ENCODE peak calls at places on chromosomes 1 and 21, in four cellular contexts. V is Peyer's patch, A is left ventricle myocardium inferior, P is fibroblast of lung. W is an unnamed sample.

GRCh38 chr1:8174807-8175206 is 143.1 kb upstream of the SLC45A1 start:
- DNase-seq in V (peak), A (no peak), P (no peak), W (no peak)

GRCh38 chr1:32989160-32989894 is 24.7 kb upstream of the RNF19B start:
- DNase-seq in V (no peak), A (peak), P (peak), W (peak)

GRCh38 chr1:223765036-223765718 is 52.8 kb downstream of the CAPN2 start:
- DNase-seq in V (no peak), A (peak), P (peak), W (peak)

GRCh38 chr1:219954736-219955421 is 26.5 kb upstream of the SLC30A10 start:
- DNase-seq in V (no peak), A (no peak), P (no peak), W (no peak)

GRCh38 chr1:20164694-20165202 is 21.1 kb upstream of the UBXN10 start:
- DNase-seq in V (no peak), A (peak), P (no peak), W (no peak)

GRCh38 chr1:209601809-209602657 is 18.5 kb downstream of the CAMK1G start:
- DNase-seq in V (no peak), A (no peak), P (peak), W (peak)

GRCh38 chr1:59367269-59368006 is 70.5 kb downstream of the FGGY start:
- DNase-seq in V (peak), A (peak), P (peak), W (peak)

GRCh38 chr1:157274698-157275534 is 136.7 kb upstream of the ETV3 start:
- DNase-seq in V (no peak), A (no peak), P (peak), W (peak)

GRCh38 chr21:40120944-40121575 is 253.8 kb downstream of the PCP4 start:
- DNase-seq in V (no peak), A (no peak), P (peak), W (peak)

GRCh38 chr1:64572222-64572900 is 102.4 kb downstream of the CACHD1 start:
- DNase-seq in V (no peak), A (no peak), P (no peak), W (no peak)

GRCh38 chr1:204128964-204129896 is 22.6 kb downstream of the ETNK2 start:
- DNase-seq in V (peak), A (peak), P (peak), W (peak)

GRCh38 chr1:99049745-99050144 is 45.1 kb upstream of the PLPPR5 start:
- DNase-seq in V (no peak), A (no peak), P (no peak), W (no peak)

GRCh38 chr1:228511539-228512445 is 24.6 kb downstream of the RNF187 start:
- DNase-seq in V (no peak), A (no peak), P (no peak), W (no peak)

GRCh38 chr1:62841587-62842169 is 57.7 kb downstream of the ATG4C start:
- DNase-seq in V (no peak), A (no peak), P (peak), W (peak)

GRCh38 chr1:78176448-78176847 is 130.7 kb downstream of the GIPC2 start:
- DNase-seq in V (no peak), A (no peak), P (peak), W (peak)

GRCh38 chr1:154557939-154558609 is 388 bp downstream of the UBE2Q1 start:
- DNase-seq in V (peak), A (peak), P (peak), W (no peak)

GRCh38 chr1:179264506-179264905 is 29.1 kb upstream of the SOAT1 start:
- DNase-seq in V (no peak), A (no peak), P (peak), W (no peak)

GRCh38 chr1:168609133-168609715 is 32.8 kb downstream of the XCL1 start:
- DNase-seq in V (no peak), A (peak), P (peak), W (no peak)

GRCh38 chr21:45994738-45995685 is 13.4 kb downstream of the COL6A1 start:
- DNase-seq in V (peak), A (peak), P (no peak), W (no peak)

GRCh38 chr1:235199441-235199840 is 38.4 kb upstream of the RBM34 start:
- DNase-seq in V (no peak), A (no peak), P (peak), W (peak)

GRCh38 chr1:93581917-93582850 is 99.5 kb downstream of the BCAR3 start:
- DNase-seq in V (no peak), A (no peak), P (no peak), W (no peak)

GRCh38 chr1:174998569-174999215 is 1.1 kb upstream of the CACYBP start:
- DNase-seq in V (no peak), A (no peak), P (peak), W (no peak)

GRCh38 chr1:62588000-62588399 is 9.3 kb upstream of the ANGPTL3 start:
- DNase-seq in V (no peak), A (no peak), P (peak), W (peak)

GRCh38 chr1:82395450-82395849 is 594.7 kb downstream of the ADGRL2 start:
- DNase-seq in V (no peak), A (no peak), P (no peak), W (no peak)

GRCh38 chr1:27000817-27001460 is 7.4 kb downstream of the TRNP1 start:
- DNase-seq in V (no peak), A (no peak), P (peak), W (peak)

GRCh38 chr21:35043549-35043948 is 5.6 kb downstream of the RUNX1 start:
- DNase-seq in V (no peak), A (no peak), P (no peak), W (no peak)

GRCh38 chr1:178541829-178542553 is 29.1 kb downstream of the TEX35 start:
- DNase-seq in V (peak), A (no peak), P (peak), W (no peak)

GRCh38 chr1:205330161-205330560 is 8.6 kb upstream of the NUAK2 start:
- DNase-seq in V (no peak), A (no peak), P (no peak), W (no peak)

GRCh38 chr1:9827558-9828185 is 3.9 kb upstream of the CLSTN1 start:
- DNase-seq in V (no peak), A (no peak), P (no peak), W (no peak)

GRCh38 chr21:45921917-45922316 is 59.7 kb upstream of the COL6A1 start:
- DNase-seq in V (no peak), A (no peak), P (no peak), W (no peak)

GRCh38 chr1:227890451-227891222 is 57.1 kb downstream of the WNT9A start:
- DNase-seq in V (peak), A (no peak), P (no peak), W (no peak)

GRCh38 chr1:221272940-221273339 is 393.7 kb downstream of the HLX start:
- DNase-seq in V (no peak), A (no peak), P (no peak), W (no peak)

GRCh38 chr1:147549526-147549925 is 8.2 kb downstream of the BCL9 start:
- DNase-seq in V (no peak), A (no peak), P (no peak), W (no peak)

GRCh38 chr1:114316204-114316603 is 162.5 kb upstream of the SYT6 start:
- DNase-seq in V (no peak), A (no peak), P (no peak), W (no peak)

GRCh38 chr1:84780000-84780716 is 89.9 kb upstream of the SSX2IP start:
- DNase-seq in V (no peak), A (no peak), P (peak), W (no peak)

GRCh38 chr1:208975456-208975855 is 608.1 kb upstream of the CAMK1G start:
- DNase-seq in V (no peak), A (no peak), P (no peak), W (no peak)

GRCh38 chr1:59971464-59971911 is 44.9 kb upstream of the CYP2J2 start:
- DNase-seq in V (peak), A (peak), P (peak), W (peak)

GRCh38 chr1:75908717-75909152 is 23.5 kb downstream of the ASB17 start:
- DNase-seq in V (no peak), A (no peak), P (peak), W (peak)
- TF ChIP-seq CTCF in V (peak), A (no peak), P (peak), W (peak)

DNA sequence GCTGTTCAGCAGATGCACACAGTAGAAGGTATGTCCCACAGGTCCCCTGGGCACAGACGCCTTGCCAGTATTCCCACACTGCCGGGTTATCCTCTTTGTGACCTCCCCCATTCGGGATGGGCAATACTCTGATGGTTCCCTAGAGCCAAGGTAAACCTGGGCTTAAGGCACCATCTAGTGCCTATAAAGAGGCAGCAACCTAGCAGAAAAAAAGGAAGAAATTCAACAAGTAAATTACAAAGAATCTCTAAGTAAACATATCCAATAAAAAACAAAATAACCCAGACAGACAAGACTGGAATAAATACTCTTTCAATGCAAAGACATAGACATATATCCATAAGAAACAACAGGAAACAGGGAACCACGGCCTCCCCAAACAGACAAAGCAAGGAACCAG is 39.4 kb downstream of the HSF2BP start:
- DNase-seq in V (no peak), A (no peak), P (no peak), W (no peak)
- TF ChIP-seq CTCF in V (peak), A (no peak), P (no peak), W (no peak)

DNA sequence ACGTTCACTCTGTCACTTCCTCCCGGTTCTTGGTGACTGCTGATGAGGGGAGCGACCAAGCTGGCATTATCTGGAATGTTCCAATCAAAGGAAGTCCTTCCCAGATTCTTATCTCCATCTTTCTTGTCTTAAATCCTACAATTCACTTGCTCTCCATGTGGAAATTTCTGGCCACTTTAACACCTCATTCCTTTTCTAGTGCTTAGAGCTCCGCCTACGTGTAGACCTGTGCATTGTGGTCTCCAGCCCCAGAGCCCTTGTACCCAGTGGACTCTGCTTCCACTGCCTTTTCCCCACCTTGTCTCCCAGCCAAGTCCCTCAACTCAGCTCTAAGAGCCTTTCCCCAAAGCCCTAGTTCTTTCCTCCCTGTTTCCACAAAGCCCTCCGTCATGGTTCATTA is 12.2 kb upstream of the KLHDC7A start:
- DNase-seq in V (no peak), A (no peak), P (no peak), W (no peak)
- TF ChIP-seq CTCF in V (no peak), A (no peak), P (no peak), W (no peak)

GRCh38 chr1:218259339-218259738 is 25.8 kb upstream of the RRP15 start:
- DNase-seq in V (no peak), A (no peak), P (no peak), W (no peak)

GRCh38 chr1:218254296-218254918 is 30.7 kb upstream of the RRP15 start:
- DNase-seq in V (no peak), A (no peak), P (no peak), W (no peak)

GRCh38 chr1:218259800-218260199 is 25.3 kb upstream of the RRP15 start:
- DNase-seq in V (no peak), A (no peak), P (peak), W (no peak)

GRCh38 chr1:218257371-218257770 is 27.7 kb upstream of the RRP15 start:
- DNase-seq in V (no peak), A (no peak), P (no peak), W (no peak)

DNA sequence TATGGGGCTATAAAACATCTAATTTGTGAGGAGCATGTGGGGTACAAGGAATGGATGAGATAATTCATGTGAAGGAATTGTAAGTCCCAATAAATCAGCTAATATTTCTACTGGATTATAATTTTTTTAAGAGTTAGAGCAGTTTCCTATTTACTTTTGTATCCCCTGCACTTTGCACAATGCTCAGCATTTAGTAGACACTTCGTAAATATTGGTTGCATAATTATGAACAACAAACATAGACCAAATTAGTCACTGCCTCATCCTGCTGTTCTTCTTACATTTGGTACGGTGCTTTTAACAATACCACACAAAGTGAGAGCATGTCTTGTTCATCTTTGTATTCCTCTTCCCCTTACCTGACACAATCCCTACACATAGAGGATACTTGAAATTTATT is 27.1 kb upstream of the RRP15 start:
- DNase-seq in V (no peak), A (no peak), P (no peak), W (no peak)
- TF ChIP-seq CTCF in V (no peak), A (no peak), P (no peak), W (no peak)

GRCh38 chr1:45550401-45551305 is at the start of gene AKR1A1:
- DNase-seq in V (peak), A (peak), P (peak), W (peak)
- TF ChIP-seq CTCF in V (peak), A (peak), P (peak), W (no peak)

DNA sequence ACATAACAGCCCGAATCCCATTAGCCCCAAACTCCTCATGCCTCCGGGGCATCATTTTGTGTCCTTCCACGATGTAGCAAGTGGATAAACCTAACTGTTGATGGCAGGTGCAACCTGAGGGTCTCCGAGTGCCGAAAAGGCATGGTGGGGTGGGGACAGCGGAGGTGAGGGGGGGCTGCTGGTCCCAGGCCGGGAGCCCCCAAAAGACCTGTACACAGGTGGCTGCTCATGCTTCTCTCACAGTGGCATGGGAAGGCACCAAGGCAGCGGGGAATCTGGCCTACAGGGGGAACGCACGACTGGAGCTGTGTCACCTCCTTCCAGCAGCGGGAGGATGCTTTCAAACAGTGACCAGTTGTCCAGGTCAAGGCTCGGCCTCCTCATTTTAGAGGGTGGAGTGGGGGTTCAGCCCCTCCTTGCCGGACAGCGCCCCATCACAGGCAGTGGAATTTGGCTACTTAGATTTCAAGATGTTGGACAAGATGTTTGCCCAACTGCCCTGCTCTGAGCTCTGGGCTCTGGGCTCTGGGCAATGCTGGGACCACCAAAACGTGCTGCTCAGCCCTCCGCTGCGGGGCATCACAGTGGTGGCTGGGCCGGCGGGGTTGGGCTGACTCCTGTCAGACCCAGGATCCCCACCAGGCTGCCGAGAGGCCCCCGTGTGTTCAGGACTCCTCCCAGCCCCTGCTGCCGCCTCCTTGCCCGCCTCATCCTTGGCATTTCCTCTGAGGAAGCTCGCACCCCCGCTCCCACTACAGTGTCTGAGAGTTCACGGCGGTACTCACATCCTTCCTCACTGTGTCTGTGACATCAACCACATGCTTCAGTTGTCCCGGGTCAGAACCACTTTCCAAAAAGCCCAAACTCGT is 7.6 kb downstream of the DNMT3L start:
- DNase-seq in V (peak), A (no peak), P (no peak), W (no peak)
- TF ChIP-seq CTCF in V (no peak), A (no peak), P (no peak), W (no peak)

GRCh38 chr1:153292740-153293479 is 19.8 kb downstream of the PGLYRP3 start:
- DNase-seq in V (no peak), A (no peak), P (no peak), W (no peak)

GRCh38 chr1:153291514-153291913 is 21.2 kb downstream of the PGLYRP3 start:
- DNase-seq in V (no peak), A (no peak), P (no peak), W (no peak)

GRCh38 chr1:153292185-153292584 is 20.6 kb downstream of the PGLYRP3 start:
- DNase-seq in V (no peak), A (no peak), P (no peak), W (no peak)

GRCh38 chr1:153293480-153293775 is 19.3 kb downstream of the PGLYRP3 start:
- DNase-seq in V (no peak), A (no peak), P (no peak), W (no peak)

DNA sequence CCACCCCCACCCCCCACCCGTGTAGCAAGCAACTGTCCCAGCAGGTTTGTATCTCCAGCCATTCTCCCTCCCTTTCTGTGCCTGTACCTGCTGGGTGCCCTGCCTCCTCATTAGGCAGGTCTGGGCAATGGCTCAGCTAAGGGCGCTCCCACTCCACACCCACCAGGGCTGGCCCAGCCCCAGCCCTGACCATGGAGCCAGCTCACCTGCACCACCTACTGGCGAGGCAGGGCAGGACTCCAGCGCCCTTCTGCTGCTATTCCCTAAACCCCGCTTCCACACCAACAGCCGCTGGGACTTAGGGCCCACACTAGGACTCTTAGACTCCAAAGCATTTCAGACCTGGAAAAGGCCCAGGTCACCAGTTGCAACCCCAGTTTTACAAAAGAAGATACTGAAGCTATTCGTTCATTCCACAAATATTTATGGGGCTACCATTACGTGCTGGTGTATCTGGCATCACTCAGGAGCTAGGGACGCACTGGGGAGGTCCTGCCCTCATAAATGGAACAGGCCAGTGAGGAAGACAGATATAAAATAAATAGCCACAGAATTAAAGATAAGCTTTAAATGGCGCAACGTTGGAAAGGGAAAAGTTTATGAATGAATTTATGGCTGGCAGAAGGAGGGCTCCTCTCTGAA is 24.0 kb downstream of the PGLYRP3 start:
- DNase-seq in V (no peak), A (no peak), P (no peak), W (no peak)
- TF ChIP-seq CTCF in V (peak), A (peak), P (peak), W (peak)

GRCh38 chr1:226738995-226739695 is at the start of gene ITPKB:
- DNase-seq in V (peak), A (peak), P (peak), W (no peak)

GRCh38 chr1:226737819-226738420 is 1.2 kb downstream of the ITPKB start:
- DNase-seq in V (peak), A (peak), P (peak), W (peak)

GRCh38 chr1:226741009-226741408 is 1.9 kb upstream of the ITPKB start:
- DNase-seq in V (no peak), A (no peak), P (no peak), W (no peak)

GRCh38 chr1:226738421-226738994 is 574 bp downstream of the ITPKB start:
- DNase-seq in V (peak), A (peak), P (peak), W (no peak)

DNA sequence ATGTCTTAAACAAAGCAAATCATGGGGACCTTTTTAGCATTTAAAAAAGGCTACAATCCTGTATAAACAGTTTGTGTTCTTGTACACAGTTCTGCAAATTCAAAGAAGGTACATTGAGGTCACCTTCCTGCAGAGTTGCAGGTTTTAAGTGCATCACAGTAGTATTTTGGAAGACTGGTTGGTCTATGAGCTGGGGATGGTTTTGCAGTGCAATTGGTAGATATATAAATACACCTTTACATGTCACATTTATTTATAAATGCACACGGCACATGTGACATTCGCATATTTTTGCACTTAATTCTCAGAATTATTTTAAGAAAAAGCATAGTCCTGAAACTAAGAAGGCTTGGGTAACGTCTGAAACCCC is 599 bp upstream of the ITPKB start:
- DNase-seq in V (no peak), A (no peak), P (no peak), W (no peak)
- TF ChIP-seq CTCF in V (no peak), A (no peak), P (no peak), W (no peak)